ENCODE peak calls at places on chromosomes 1 and 21, in seven cellular contexts. D is H9, X is mucosa of descending colon, G is bronchial epithelial cell, H is brain microvascular endothelial cell, Y is astrocyte of the cerebellum, C is tibial artery. Z is an unnamed sample.

GRCh38 chr1:232328496-232329102 is 301.3 kb downstream of the SIPA1L2 start:
- DNase-seq in C (no peak), X (no peak), G (no peak), D (no peak), H (peak), Y (no peak), Z (no peak)

GRCh38 chr1:9317591-9318331 is 25.1 kb downstream of the SPSB1 start:
- DNase-seq in H (no peak), C (no peak), D (no peak), X (no peak), G (no peak), Y (peak), Z (peak)

GRCh38 chr21:16534408-16535099 is 804.8 kb downstream of the USP25 start:
- DNase-seq in Y (peak), X (no peak), H (no peak), D (no peak), C (peak), G (peak), Z (peak)

GRCh38 chr1:201128962-201129361 is 2.0 kb upstream of the ASCL5 start:
- DNase-seq in D (no peak), G (no peak), X (no peak), C (no peak), H (no peak), Y (no peak), Z (no peak)

GRCh38 chr1:165686121-165686970 is 12.0 kb downstream of the ALDH9A1 start:
- DNase-seq in Y (no peak), H (no peak), D (peak), G (no peak), X (no peak), C (no peak), Z (no peak)

GRCh38 chr1:235411489-235412486 is 44.6 kb downstream of the TBCE start:
- DNase-seq in C (no peak), H (no peak), G (no peak), Y (no peak), X (peak), D (no peak), Z (no peak)

GRCh38 chr1:84253891-84254290 is 47.6 kb upstream of the SAMD13 start:
- DNase-seq in H (peak), Y (peak), C (peak), G (peak), X (peak), D (no peak), Z (peak)

GRCh38 chr21:36790616-36791015 is 91.7 kb downstream of the SIM2 start:
- DNase-seq in C (no peak), G (no peak), X (no peak), Y (no peak), D (no peak), H (peak), Z (no peak)

GRCh38 chr1:205924436-205924742 is 18.9 kb downstream of the SLC26A9 start:
- DNase-seq in Y (no peak), X (no peak), D (no peak), C (no peak), G (no peak), H (no peak), Z (no peak)

GRCh38 chr1:167365360-167365759 is 144.7 kb downstream of the POU2F1 start:
- DNase-seq in C (no peak), X (no peak), H (no peak), Y (no peak), G (no peak), D (no peak), Z (no peak)

GRCh38 chr1:40782371-40782956 is 1.1 kb upstream of the KCNQ4 start:
- DNase-seq in C (no peak), X (peak), H (no peak), G (no peak), Y (no peak), D (peak), Z (no peak)

GRCh38 chr1:146039844-146040194 is 18.3 kb upstream of the HJV start:
- DNase-seq in C (no peak), G (no peak), Y (no peak), H (no peak), D (no peak), X (no peak), Z (no peak)

GRCh38 chr1:21013510-21013909 is 163.2 kb downstream of the EIF4G3 start:
- DNase-seq in Y (no peak), X (no peak), C (no peak), G (no peak), D (no peak), H (no peak), Z (no peak)

GRCh38 chr1:209689484-209689883 is 14.3 kb downstream of the G0S2 start:
- DNase-seq in C (no peak), H (no peak), D (no peak), X (peak), G (peak), Y (no peak), Z (peak)

GRCh38 chr1:202133016-202133415 is 10.3 kb downstream of the GPR37L1 start:
- DNase-seq in X (no peak), Y (no peak), G (no peak), D (no peak), C (no peak), H (no peak), Z (no peak)

GRCh38 chr1:67213164-67213563 is 46.9 kb downstream of the IL23R start:
- DNase-seq in G (peak), C (no peak), X (no peak), Y (no peak), H (no peak), D (peak), Z (peak)

GRCh38 chr1:24108334-24109165 is 3.4 kb downstream of the MYOM3 start:
- DNase-seq in D (no peak), G (peak), Y (peak), C (peak), X (peak), H (peak), Z (peak)

GRCh38 chr1:167430134-167430848 is 88.0 kb downstream of the CD247 start:
- DNase-seq in H (no peak), G (no peak), D (peak), Y (no peak), C (no peak), X (no peak), Z (no peak)

GRCh38 chr1:225224287-225224686 is 203.6 kb downstream of the LBR start:
- DNase-seq in G (no peak), X (no peak), D (no peak), H (no peak), Y (no peak), C (no peak), Z (no peak)

GRCh38 chr1:153032677-153033308 is 1.8 kb downstream of the SPRR1B start:
- DNase-seq in Y (no peak), H (peak), D (peak), C (no peak), G (peak), X (no peak), Z (peak)
- TF ChIP-seq CTCF in Y (peak), H (peak), D (peak), C (no peak), G (peak), X (no peak), Z (no peak)

GRCh38 chr1:109299984-109300343 is 6.8 kb downstream of the MYBPHL start:
- DNase-seq in Y (no peak), D (no peak), X (no peak), C (no peak), H (no peak), G (no peak), Z (no peak)
- TF ChIP-seq CTCF in Y (no peak), D (no peak), X (no peak), C (no peak), H (no peak), G (no peak), Z (no peak)

GRCh38 chr1:26851106-26851684 is 11.8 kb upstream of the SFN start:
- DNase-seq in G (peak), X (no peak), Y (no peak), D (no peak), H (no peak), C (no peak), Z (no peak)
- TF ChIP-seq CTCF in G (peak), X (no peak), Y (peak), D (peak), H (peak), C (no peak), Z (peak)

DNA sequence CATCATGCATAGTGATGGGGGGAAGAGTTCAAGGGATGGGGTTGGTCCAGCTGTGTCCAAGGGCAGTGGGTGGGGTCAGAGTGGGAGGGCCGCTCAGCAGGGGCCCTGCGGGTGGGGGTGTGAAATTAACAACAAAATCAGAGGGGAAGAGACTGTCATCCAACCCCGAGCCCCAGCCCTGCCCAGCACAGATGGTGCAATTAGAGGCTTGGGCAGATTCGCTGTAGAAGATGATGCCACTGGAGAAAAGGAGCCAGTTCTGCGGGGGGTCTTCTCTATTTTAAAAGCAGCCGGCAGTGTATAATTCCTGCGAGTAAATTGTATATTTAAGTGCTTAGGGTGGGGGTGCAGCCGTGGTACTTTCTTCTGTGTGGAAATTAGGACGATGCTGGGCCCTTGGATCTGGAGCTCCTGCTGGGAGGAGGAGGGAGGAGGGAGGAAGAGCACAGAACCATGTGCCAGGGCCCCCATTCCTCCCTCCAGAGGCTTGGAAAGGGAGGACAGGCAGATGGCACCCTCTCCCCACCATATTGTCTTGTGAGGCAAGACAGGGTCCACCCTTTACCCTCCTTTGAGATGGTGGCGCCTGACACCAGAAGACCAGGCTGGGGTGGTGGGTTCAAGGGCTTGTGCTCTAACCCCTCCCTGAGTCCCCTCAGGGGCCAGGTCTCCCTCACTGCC is 89.2 kb downstream of the ACTL8 start:
- DNase-seq in X (no peak), H (no peak), C (no peak), G (no peak), Y (no peak), D (no peak), Z (no peak)
- TF ChIP-seq CTCF in X (no peak), H (peak), C (no peak), G (no peak), Y (no peak), D (no peak), Z (no peak)

GRCh38 chr1:39507230-39507928 is 15.9 kb downstream of the BMP8A start:
- DNase-seq in C (no peak), D (peak), Y (no peak), G (no peak), H (no peak), X (no peak), Z (peak)
- TF ChIP-seq CTCF in C (no peak), D (peak), Y (peak), G (no peak), H (peak), X (no peak), Z (peak)

GRCh38 chr1:31647106-31647505 is 2.4 kb upstream of the PEF1 start:
- DNase-seq in G (no peak), H (peak), D (no peak), Y (no peak), C (no peak), X (no peak), Z (no peak)
- TF ChIP-seq CTCF in G (no peak), H (no peak), D (no peak), Y (no peak), C (peak), X (no peak), Z (no peak)

DNA sequence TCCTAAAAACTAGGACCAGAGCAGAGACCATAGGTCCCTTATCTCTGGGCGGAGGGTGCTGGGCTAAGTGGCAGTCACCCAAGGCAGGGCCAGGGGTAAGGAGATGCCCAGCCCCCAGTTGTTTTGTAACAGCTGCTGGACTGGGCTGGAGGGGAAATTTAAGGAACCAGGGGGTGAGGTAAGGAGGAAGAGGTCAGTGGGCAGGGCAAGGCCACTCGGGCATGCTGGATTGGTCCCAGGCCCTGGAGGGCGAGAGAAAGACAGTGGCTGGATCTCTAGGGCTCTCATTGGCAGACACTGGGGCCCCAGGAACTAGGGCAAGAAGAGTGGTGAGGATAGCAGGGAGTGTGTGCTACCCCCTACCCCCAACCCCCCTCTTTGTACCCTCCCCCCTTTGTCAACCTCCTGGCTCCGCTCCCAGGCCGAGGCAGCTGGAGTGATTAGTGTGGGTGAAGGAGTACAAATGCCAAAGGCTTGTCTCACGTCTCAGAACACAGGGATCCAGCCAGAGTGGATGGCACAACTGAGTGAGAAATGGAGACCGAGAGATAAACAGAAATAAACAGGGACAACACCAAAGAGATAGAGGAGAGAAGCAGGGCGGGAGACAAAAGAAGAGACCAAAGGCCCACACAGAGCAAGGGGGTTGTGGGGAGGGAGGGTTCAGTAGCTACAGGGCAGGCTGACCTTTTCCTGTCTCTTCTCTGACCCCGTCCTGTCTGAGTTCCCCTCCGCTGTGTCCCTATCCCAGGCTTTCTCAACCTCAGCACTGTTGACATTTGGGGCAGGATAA is 20.5 kb upstream of the THRAP3 start:
- DNase-seq in C (peak), H (peak), G (no peak), Y (no peak), X (no peak), D (peak), Z (peak)
- TF ChIP-seq CTCF in C (no peak), H (no peak), G (no peak), Y (no peak), X (no peak), D (no peak), Z (no peak)